ENCODE peak calls at places on chromosome 21, in five cellular contexts. A, C, W, K and O are unnamed samples.

GRCh38 chr21:21673959-21674358 is 675.8 kb downstream of the NCAM2 start:
- DNase-seq in K (no peak), W (no peak), C (no peak), A (no peak), O (no peak)

GRCh38 chr21:23936224-23936623 is 1671.1 kb downstream of the MRPL39 start:
- DNase-seq in A (peak; percentile 13), C (no peak), K (peak; percentile 2), W (no peak), O (no peak)

GRCh38 chr21:42526379-42526727 is 12.7 kb downstream of the SLC37A1 start:
- DNase-seq in K (no peak), C (no peak), A (no peak), W (no peak), O (no peak)

GRCh38 chr21:42684109-42684916 is 30.9 kb downstream of the PDE9A start:
- DNase-seq in C (no peak), A (no peak), W (no peak), K (no peak), O (no peak)

GRCh38 chr21:29443398-29444010 is 144.8 kb downstream of the BACH1 start:
- DNase-seq in C (no peak), K (no peak), W (no peak), A (no peak), O (no peak)

GRCh38 chr21:40143822-40144525 is 276.7 kb downstream of the PCP4 start:
- DNase-seq in C (no peak), A (peak; percentile 62), K (peak; percentile 35), W (peak; percentile 32), O (peak; percentile 42)

GRCh38 chr21:38303300-38303699 is 46.5 kb downstream of the KCNJ15 start:
- DNase-seq in K (no peak), C (peak; percentile 87), A (no peak), W (peak; percentile 59), O (no peak)

GRCh38 chr21:27570306-27570868 is 603.5 kb upstream of the ADAMTS5 start:
- DNase-seq in C (peak; percentile 66), K (no peak), W (peak; percentile 31), A (no peak), O (peak; percentile 59)

GRCh38 chr21:31713973-31714740 is 17.8 kb downstream of the SCAF4 start:
- DNase-seq in C (no peak), K (peak; percentile 73), A (no peak), W (no peak), O (no peak)

GRCh38 chr21:42496839-42497202 is 797 bp upstream of the RSPH1 start:
- DNase-seq in A (no peak), K (no peak), W (peak; percentile 39), C (no peak), O (no peak)

GRCh38 chr21:14836950-14837349 is 227.8 kb downstream of the NRIP1 start:
- DNase-seq in W (no peak), A (no peak), K (no peak), C (no peak), O (no peak)

GRCh38 chr21:38440746-38441145 is 57.5 kb downstream of the ERG start:
- DNase-seq in K (no peak), C (no peak), W (no peak), A (no peak), O (no peak)

GRCh38 chr21:31798842-31799691 is 67.1 kb upstream of the SCAF4 start:
- DNase-seq in C (no peak), K (no peak), W (no peak), A (no peak), O (no peak)

GRCh38 chr21:43608664-43609063 is 50.6 kb downstream of the HSF2BP start:
- DNase-seq in K (no peak), W (no peak), C (no peak), A (no peak), O (no peak)

GRCh38 chr21:45964649-45965048 is 16.9 kb upstream of the COL6A1 start:
- DNase-seq in A (no peak), W (no peak), K (no peak), C (no peak), O (no peak)

GRCh38 chr21:43355925-43356289 is 71.0 kb downstream of the SIK1 start:
- DNase-seq in K (no peak), W (no peak), C (no peak), A (no peak), O (peak; percentile 16)

GRCh38 chr21:18622383-18622782 is 218.8 kb upstream of the TMPRSS15 start:
- DNase-seq in K (no peak), W (no peak), C (no peak), A (no peak), O (no peak)

GRCh38 chr21:15659768-15660423 is 69.9 kb upstream of the USP25 start:
- DNase-seq in K (no peak), C (no peak), W (peak; percentile 17), A (no peak), O (no peak)

GRCh38 chr21:35476616-35477395 is 427.7 kb upstream of the RUNX1 start:
- DNase-seq in W (no peak), C (no peak), A (no peak), K (no peak), O (no peak)

GRCh38 chr21:29105218-29105617 is 25.2 kb upstream of the MAP3K7CL start:
- DNase-seq in K (no peak), W (no peak), C (no peak), A (no peak), O (no peak)

GRCh38 chr21:28436286-28436932 is 556.3 kb downstream of the LTN1 start:
- DNase-seq in A (no peak), W (peak; percentile 81), K (no peak), C (no peak), O (no peak)

GRCh38 chr21:28111151-28111619 is 881.5 kb downstream of the LTN1 start:
- DNase-seq in C (peak; percentile 57), W (peak; percentile 92), A (no peak), K (no peak), O (peak; percentile 82)

GRCh38 chr21:38243732-38244406 is 12.9 kb upstream of the KCNJ15 start:
- DNase-seq in C (no peak), A (no peak), K (no peak), W (no peak), O (no peak)

GRCh38 chr21:45893166-45894106 is 88.1 kb upstream of the COL6A1 start:
- DNase-seq in W (no peak), K (no peak), C (no peak), A (no peak), O (no peak)

GRCh38 chr21:29513535-29513934 is 214.8 kb downstream of the BACH1 start:
- DNase-seq in K (no peak), W (no peak), A (no peak), C (no peak), O (no peak)

GRCh38 chr21:43712268-43712942 is 6.5 kb upstream of the PDXK start:
- DNase-seq in W (no peak), K (no peak), A (no peak), C (no peak), O (no peak)

GRCh38 chr21:35348686-35349085 is 299.6 kb upstream of the RUNX1 start:
- DNase-seq in C (no peak), A (no peak), W (no peak), K (no peak), O (no peak)

GRCh38 chr21:17537299-17537698 is 24.5 kb downstream of the CXADR start:
- DNase-seq in K (peak; percentile 2), C (no peak), A (no peak), W (no peak), O (no peak)

GRCh38 chr21:18153063-18153462 is 91.6 kb upstream of the CHODL start:
- DNase-seq in C (no peak), W (no peak), K (no peak), A (no peak), O (no peak)

GRCh38 chr21:17554619-17555472 is 42.0 kb downstream of the CXADR start:
- DNase-seq in W (no peak), A (no peak), K (peak; percentile 46), C (no peak), O (no peak)

GRCh38 chr21:31744162-31744800 is 12.4 kb upstream of the SCAF4 start:
- DNase-seq in C (no peak), A (no peak), K (no peak), W (no peak), O (no peak)

GRCh38 chr21:39660191-39660590 is 47.5 kb downstream of the B3GALT5 start:
- DNase-seq in W (peak; percentile 29), K (no peak), C (no peak), A (no peak), O (no peak)

GRCh38 chr21:43805275-43805800 is 16.0 kb downstream of the RRP1 start:
- DNase-seq in C (no peak), W (no peak), K (no peak), A (no peak), O (no peak)

GRCh38 chr21:42830456-42831455 is 48.6 kb downstream of the WDR4 start:
- DNase-seq in W (peak; percentile 15), A (peak; percentile 26), K (no peak), C (no peak), O (no peak)

GRCh38 chr21:25466470-25466869 is 140.8 kb downstream of the MRPL39 start:
- DNase-seq in K (no peak), A (no peak), C (no peak), W (no peak), O (no peak)
- TF ChIP-seq POLR2A in K (no peak), A (no peak), C (no peak), W (no peak), O (no peak)

GRCh38 chr21:44873356-44874239 is at the start of gene PTTG1IP:
- DNase-seq in A (peak; percentile 100), W (peak; percentile 98), C (peak; percentile 97), K (peak; percentile 98), O (peak; percentile 99)
- TF ChIP-seq POLR2A in A (peak; percentile 78), W (peak; percentile 70), C (no peak), K (peak; percentile 79), O (peak; percentile 63)

GRCh38 chr21:41167348-41168342 is at the start of gene BACE2:
- DNase-seq in A (peak; percentile 75), C (peak; percentile 72), K (peak; percentile 69), W (peak; percentile 83), O (peak; percentile 62)

GRCh38 chr21:41169258-41169576 is 1.3 kb downstream of the BACE2 start:
- DNase-seq in K (no peak), W (no peak), C (no peak), A (no peak), O (no peak)

GRCh38 chr21:41166947-41167346 is 1.0 kb upstream of the BACE2 start:
- DNase-seq in A (no peak), W (peak; percentile 59), C (peak; percentile 46), K (no peak), O (peak; percentile 51)

GRCh38 chr21:41169701-41170100 is 1.7 kb downstream of the BACE2 start:
- DNase-seq in C (no peak), W (no peak), K (no peak), A (no peak), O (no peak)

GRCh38 chr21:41168391-41169257 is 664 bp downstream of the BACE2 start:
- DNase-seq in A (no peak), K (no peak), W (peak; percentile 75), C (peak; percentile 65), O (peak; percentile 60)
- TF ChIP-seq POLR2A in A (no peak), K (no peak), W (no peak), C (no peak), O (no peak)

GRCh38 chr21:36542312-36543101 is 62.6 kb upstream of the CLDN14 start:
- DNase-seq in W (no peak), K (no peak), A (no peak), C (no peak), O (no peak)

GRCh38 chr21:36541721-36542139 is 61.8 kb upstream of the CLDN14 start:
- DNase-seq in W (no peak), C (no peak), A (no peak), K (no peak), O (no peak)

GRCh38 chr21:36538761-36539160 is 58.8 kb upstream of the CLDN14 start:
- DNase-seq in W (no peak), C (no peak), A (no peak), K (no peak), O (no peak)

GRCh38 chr21:36539434-36540150 is 59.7 kb upstream of the CLDN14 start:
- DNase-seq in C (no peak), K (no peak), A (no peak), W (no peak), O (no peak)

GRCh38 chr21:36540700-36541099 is 60.8 kb upstream of the CLDN14 start:
- DNase-seq in C (no peak), A (no peak), W (no peak), K (no peak), O (no peak)
- TF ChIP-seq POLR2A in C (no peak), A (no peak), W (no peak), K (no peak), O (no peak)